ENCODE peak calls at places on chromosomes 4 and X, in eight cellular contexts. G, I, L, J, Y, A, Z and X are unnamed samples.

GRCh38 chr4:159632031-159632430 is 529.2 kb downstream of the RAPGEF2 start:
- DNase-seq in G (no peak), Z (no peak), Y (no peak), I (no peak), J (no peak), A (no peak), L (no peak), X (no peak)

GRCh38 chrX:9952313-9952712 is 14.8 kb upstream of the CLDN34 start:
- DNase-seq in Y (no peak), J (no peak), Z (no peak), A (no peak), G (no peak), L (no peak), I (no peak), X (no peak)

GRCh38 chr4:74189331-74190043 is 31.6 kb downstream of the MTHFD2L start:
- DNase-seq in I (peak), A (no peak), J (no peak), G (peak), Z (no peak), Y (peak), L (no peak), X (peak)

GRCh38 chr4:107896158-107896645 is 35.1 kb upstream of the CYP2U1 start:
- DNase-seq in Z (no peak), J (peak), I (no peak), G (peak), Y (peak), A (no peak), L (no peak), X (no peak)

GRCh38 chr4:133483600-133484246 is 334.6 kb downstream of the PCDH10 start:
- DNase-seq in Z (no peak), Y (peak), G (peak), L (no peak), I (peak), A (no peak), J (no peak), X (peak)

GRCh38 chrX:40719218-40719617 is 16.1 kb downstream of the MED14 start:
- DNase-seq in Y (no peak), J (no peak), L (no peak), A (no peak), I (no peak), Z (no peak), G (peak), X (no peak)

GRCh38 chr4:98771959-98772619 is 113.7 kb upstream of the TSPAN5 start:
- DNase-seq in I (no peak), Y (no peak), J (no peak), G (no peak), Z (no peak), L (peak), A (no peak), X (no peak)

GRCh38 chrX:22803353-22803752 is 196.4 kb upstream of the DDX53 start:
- DNase-seq in J (no peak), G (no peak), Y (no peak), I (no peak), A (no peak), L (no peak), Z (no peak), X (no peak)

GRCh38 chrX:125205084-125205917 is 114.4 kb upstream of the TEX13C start:
- DNase-seq in J (no peak), G (peak), Y (no peak), I (peak), Z (no peak), L (peak), A (peak), X (peak)

GRCh38 chrX:110026099-110026844 is 23.4 kb downstream of the TMEM164 start:
- DNase-seq in J (no peak), A (no peak), I (no peak), L (peak), G (peak), Y (no peak), Z (no peak), X (no peak)

GRCh38 chrX:130105226-130105625 is 5.1 kb downstream of the ELF4 start:
- DNase-seq in Z (no peak), Y (no peak), I (no peak), G (no peak), A (no peak), L (no peak), J (no peak), X (no peak)

GRCh38 chr4:169744601-169745000 is 13.1 kb downstream of the HPF1 start:
- DNase-seq in L (no peak), A (no peak), G (peak), Y (no peak), J (no peak), Z (no peak), I (no peak), X (no peak)
- TF ChIP-seq CTCF in L (no peak), A (no peak), G (no peak), Y (no peak), J (no peak), Z (no peak), I (no peak), X (no peak)

DNA sequence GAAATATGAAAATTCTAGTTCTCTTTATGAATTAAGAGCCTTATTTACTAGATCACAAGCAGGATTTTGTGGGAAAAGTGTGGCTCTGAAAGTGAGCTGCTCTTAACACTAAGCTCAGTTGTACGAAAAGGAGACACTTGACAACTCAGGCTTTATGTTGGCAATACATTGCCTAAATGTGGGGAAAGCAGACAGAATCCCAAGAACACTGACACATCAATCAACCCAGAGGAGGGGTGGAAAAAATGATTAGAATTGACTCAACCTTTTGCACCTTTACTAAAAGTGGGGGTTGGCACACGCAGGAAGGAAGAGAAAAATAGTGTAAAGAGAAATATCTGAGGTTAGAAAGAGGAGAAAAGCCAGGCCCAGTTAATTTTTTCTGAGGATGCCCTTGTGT is 61.6 kb downstream of the CHST7 start:
- DNase-seq in G (no peak), Z (no peak), Y (no peak), A (no peak), I (no peak), L (no peak), J (no peak), X (no peak)
- H3K4me3 ChIP-seq in G (no peak), Z (no peak), Y (no peak), A (no peak), I (no peak), L (no peak), J (no peak), X (no peak)

DNA sequence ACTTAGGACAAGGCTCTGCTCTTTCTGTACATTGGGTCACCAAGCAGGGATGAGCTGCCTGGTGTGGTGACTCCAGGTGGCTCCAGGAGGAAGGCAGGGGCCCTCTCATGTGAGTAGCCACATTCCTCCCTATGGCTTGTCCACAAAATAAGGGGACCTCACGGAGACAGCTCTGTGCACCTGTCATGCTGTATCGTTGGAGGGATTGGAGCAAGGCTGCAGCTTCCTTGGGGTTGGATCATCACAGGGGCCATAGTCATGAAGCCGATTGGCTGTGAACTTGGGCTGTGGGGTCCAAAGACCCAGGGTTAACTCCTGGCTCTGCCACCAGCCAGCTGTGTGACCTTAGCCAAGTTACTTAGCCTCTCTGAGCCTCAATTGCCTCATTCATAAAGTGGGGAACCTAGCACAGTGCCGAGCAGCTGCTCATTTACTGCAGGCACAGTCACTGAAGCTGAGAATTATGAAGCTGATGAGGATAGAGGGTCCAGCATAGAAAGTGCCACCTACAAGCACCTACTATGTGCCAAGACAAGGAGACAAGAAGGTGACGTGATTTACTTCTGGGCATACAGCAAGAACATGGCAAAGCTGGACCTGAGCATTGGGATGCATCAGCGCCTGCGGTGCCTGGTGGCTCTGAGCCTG is 11.8 kb upstream of the KIAA0232 start:
- DNase-seq in Y (no peak), G (no peak), L (no peak), A (no peak), Z (peak), I (no peak), J (no peak), X (no peak)
- TF ChIP-seq CTCF in Y (no peak), G (no peak), L (no peak), A (no peak), Z (no peak), I (no peak), J (no peak), X (no peak)

GRCh38 chrX:153644356-153645125 is 2.5 kb upstream of the DUSP9 start:
- DNase-seq in Z (peak), L (no peak), G (no peak), I (no peak), Y (no peak), J (no peak), A (no peak), X (no peak)
- H3K4me3 ChIP-seq in Z (no peak), L (no peak), G (no peak), I (no peak), Y (no peak), J (no peak), A (no peak), X (no peak)

GRCh38 chrX:57817302-57817701 is 93.0 kb downstream of the ZXDA start:
- DNase-seq in Z (no peak), G (peak), Y (no peak), J (no peak), I (peak), L (no peak), A (no peak), X (no peak)

GRCh38 chrX:57822398-57822797 is 87.9 kb downstream of the ZXDA start:
- DNase-seq in Y (no peak), Z (no peak), J (no peak), G (no peak), L (no peak), I (no peak), A (no peak), X (no peak)

DNA sequence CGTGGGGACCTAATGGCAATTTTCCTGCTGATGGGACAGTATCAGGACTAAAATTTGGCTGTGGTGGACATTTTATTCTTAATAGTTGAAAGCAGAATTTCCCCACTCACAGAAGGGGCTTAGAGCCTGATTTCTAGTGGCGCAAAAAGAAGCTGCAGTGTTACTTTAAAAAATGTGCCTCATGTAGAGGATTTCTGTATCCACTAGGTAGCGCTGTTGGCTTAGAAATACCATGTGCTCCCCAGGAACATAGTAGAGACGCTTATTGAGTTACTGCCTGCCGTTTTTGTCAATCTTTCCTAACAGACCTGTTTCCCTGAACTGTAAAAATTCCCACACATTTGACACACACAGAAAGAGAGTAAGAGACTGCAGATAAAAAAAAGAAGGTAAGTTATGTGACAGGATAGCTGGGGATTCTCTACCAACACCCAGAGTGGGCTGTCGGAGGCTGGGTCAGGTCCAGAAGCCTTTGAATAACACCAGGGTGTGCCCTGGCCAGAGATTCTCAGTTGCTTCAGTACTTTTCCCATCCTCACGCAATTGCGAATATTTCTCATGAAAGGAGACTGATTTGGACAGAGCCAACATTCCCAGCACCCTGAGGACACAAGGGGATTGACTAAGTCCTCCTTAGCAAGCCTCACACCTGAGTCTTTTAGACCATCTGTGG is 88.4 kb downstream of the ZXDA start:
- DNase-seq in J (peak), A (no peak), L (peak), I (peak), G (peak), Z (no peak), Y (peak), X (peak)
- TF ChIP-seq CTCF in J (peak), A (peak), L (peak), I (peak), G (peak), Z (peak), Y (peak), X (peak)

DNA sequence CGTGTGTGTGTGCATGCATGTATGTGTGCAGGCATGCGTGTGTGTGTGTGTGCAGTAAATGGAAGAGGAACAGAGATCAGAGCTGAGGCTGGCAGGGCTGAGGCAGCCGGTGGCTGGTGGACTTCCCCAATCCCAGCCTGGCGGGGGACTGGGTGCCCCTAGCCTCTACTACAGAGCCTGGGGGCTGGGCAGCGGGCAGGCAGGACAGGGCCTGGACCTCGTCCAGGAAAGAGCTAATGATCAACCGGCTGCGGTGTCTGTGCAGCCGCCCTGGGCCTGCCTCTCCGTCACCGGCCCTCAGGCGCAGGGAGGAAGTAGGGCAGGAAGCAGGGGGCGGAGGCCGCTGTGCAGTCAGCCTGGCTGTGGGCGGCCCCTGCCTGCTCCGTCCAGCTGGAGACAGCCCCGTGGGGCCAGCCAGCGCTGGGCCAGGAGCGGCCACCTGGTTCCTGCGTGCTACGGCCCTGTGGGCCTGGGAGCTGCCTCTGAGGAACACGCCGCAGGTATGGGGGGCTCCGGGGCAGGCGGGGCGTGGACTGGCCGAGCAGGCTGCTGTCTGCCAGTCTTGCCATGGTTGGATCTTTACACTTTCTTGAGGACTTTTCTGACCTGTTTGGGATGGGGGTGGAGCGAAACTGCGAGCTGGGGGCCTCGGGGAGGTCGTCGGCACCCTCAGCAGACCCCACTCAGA is at the start of gene SH3TC1:
- DNase-seq in Z (peak), I (peak), G (peak), Y (peak), A (peak), J (no peak), L (peak), X (peak)
- H3K4me3 ChIP-seq in Z (peak), I (peak), G (peak), Y (peak), A (peak), J (peak), L (peak), X (peak)

DNA sequence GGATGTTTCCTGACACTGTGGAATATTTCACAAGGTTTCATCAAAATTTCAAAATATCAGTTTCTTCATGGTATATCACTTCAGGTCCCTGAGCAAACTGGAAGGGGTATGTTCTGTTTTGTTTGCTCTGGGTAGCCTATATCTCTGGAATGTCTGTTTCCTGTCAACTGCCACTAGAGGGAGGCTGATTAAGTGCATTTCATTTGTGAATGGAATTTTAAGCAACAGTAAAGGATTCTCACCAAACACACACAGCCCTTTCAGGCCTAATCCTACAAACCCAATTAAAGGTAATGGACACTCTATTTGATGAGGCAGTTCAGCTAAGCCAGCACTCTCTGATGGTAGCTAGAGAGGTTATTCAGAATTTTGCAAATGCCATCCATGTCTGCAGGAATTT is 307.1 kb downstream of the TEX13A start:
- DNase-seq in L (no peak), I (peak), Z (no peak), Y (no peak), G (peak), J (no peak), A (no peak), X (no peak)
- TF ChIP-seq CTCF in L (peak), I (peak), Z (peak), Y (no peak), G (peak), J (peak), A (peak), X (peak)

GRCh38 chrX:55326985-55327384 is 62.3 kb upstream of the PAGE3 start:
- DNase-seq in A (no peak), Z (no peak), Y (no peak), G (no peak), L (peak), J (no peak), I (no peak), X (no peak)
- H3K4me3 ChIP-seq in A (no peak), Z (no peak), Y (no peak), G (no peak), L (no peak), J (no peak), I (no peak), X (no peak)

GRCh38 chr4:44738615-44739014 is 12.3 kb upstream of the GNPDA2 start:
- DNase-seq in L (no peak), J (no peak), Y (no peak), Z (no peak), I (no peak), A (no peak), G (peak), X (no peak)
- TF ChIP-seq CTCF in L (no peak), J (peak), Y (no peak), Z (no peak), I (no peak), A (no peak), G (peak), X (no peak)

GRCh38 chr4:145298885-145299284 is 118.5 kb upstream of the OTUD4 start:
- DNase-seq in L (peak), I (peak), G (no peak), J (no peak), A (no peak), Y (no peak), Z (no peak), X (peak)
- H3K4me3 ChIP-seq in L (no peak), I (no peak), G (no peak), J (no peak), A (no peak), Y (peak), Z (no peak), X (no peak)